ENCODE peak calls at places on chromosome 6, in eight cellular contexts. One of them, this sample, is unnamed.

GRCh38 chr6:34358389-34358906 is 34.0 kb downstream of the NUDT3 start:
- DNase-seq in HepG2: no peak
- DNase-seq in A549: no peak
- DNase-seq in HL-60: no peak
- DNase-seq in HCT116: no peak
- DNase-seq in GM23338: no peak
- DNase-seq in GM12878: no peak
- DNase-seq in K562: no peak
- DNase-seq in this sample: no peak

GRCh38 chr6:14713008-14713452 is 532.8 kb upstream of the JARID2 start:
- DNase-seq in HCT116: no peak
- DNase-seq in GM23338: no peak
- DNase-seq in HL-60: no peak
- DNase-seq in A549: peak
- DNase-seq in HepG2: no peak
- DNase-seq in GM12878: no peak
- DNase-seq in K562: no peak
- DNase-seq in this sample: no peak

GRCh38 chr6:159692303-159693127 is 526 bp downstream of the SOD2 start:
- DNase-seq in GM23338: peak
- DNase-seq in HCT116: no peak
- DNase-seq in A549: peak
- DNase-seq in GM12878: no peak
- DNase-seq in HL-60: peak
- DNase-seq in HepG2: peak
- DNase-seq in K562: peak
- DNase-seq in this sample: no peak

GRCh38 chr6:84224251-84224650 is 3.2 kb downstream of the CEP162 start:
- DNase-seq in GM12878: no peak
- DNase-seq in K562: no peak
- DNase-seq in HL-60: no peak
- DNase-seq in A549: no peak
- DNase-seq in HepG2: no peak
- DNase-seq in HCT116: no peak
- DNase-seq in GM23338: no peak
- DNase-seq in this sample: no peak

GRCh38 chr6:85669735-85670194 is 27.1 kb upstream of the SYNCRIP start:
- DNase-seq in HCT116: no peak
- DNase-seq in A549: no peak
- DNase-seq in GM12878: peak
- DNase-seq in HepG2: no peak
- DNase-seq in HL-60: peak
- DNase-seq in GM23338: peak
- DNase-seq in K562: no peak
- DNase-seq in this sample: no peak

GRCh38 chr6:73515204-73516101 is 5.4 kb downstream of the EEF1A1 start:
- DNase-seq in HepG2: peak
- DNase-seq in HCT116: no peak
- DNase-seq in K562: peak
- DNase-seq in GM12878: no peak
- DNase-seq in A549: peak
- DNase-seq in GM23338: peak
- DNase-seq in HL-60: peak
- DNase-seq in this sample: no peak

GRCh38 chr6:16420715-16421461 is 182.5 kb downstream of the GMPR start:
- DNase-seq in GM23338: peak
- DNase-seq in K562: no peak
- DNase-seq in GM12878: peak
- DNase-seq in HL-60: no peak
- DNase-seq in A549: no peak
- DNase-seq in HCT116: no peak
- DNase-seq in HepG2: no peak
- DNase-seq in this sample: no peak

GRCh38 chr6:36660771-36661471 is 17.6 kb upstream of the CDKN1A start:
- DNase-seq in GM23338: peak
- DNase-seq in HL-60: no peak
- DNase-seq in K562: peak
- DNase-seq in HepG2: no peak
- DNase-seq in A549: no peak
- DNase-seq in GM12878: no peak
- DNase-seq in HCT116: no peak
- DNase-seq in this sample: no peak

GRCh38 chr6:89655122-89655521 is 16.6 kb upstream of the LYRM2 start:
- DNase-seq in HepG2: no peak
- DNase-seq in K562: no peak
- DNase-seq in GM23338: no peak
- DNase-seq in HL-60: no peak
- DNase-seq in A549: no peak
- DNase-seq in GM12878: no peak
- DNase-seq in HCT116: no peak
- DNase-seq in this sample: no peak

GRCh38 chr6:89160693-89161092 is 14.8 kb downstream of the PM20D2 start:
- DNase-seq in GM12878: no peak
- DNase-seq in K562: no peak
- DNase-seq in HL-60: no peak
- DNase-seq in GM23338: no peak
- DNase-seq in HCT116: no peak
- DNase-seq in A549: no peak
- DNase-seq in HepG2: no peak
- DNase-seq in this sample: no peak

GRCh38 chr6:72530152-72530551 is 91.7 kb upstream of the KCNQ5 start:
- DNase-seq in A549: no peak
- DNase-seq in GM12878: no peak
- DNase-seq in HepG2: no peak
- DNase-seq in HL-60: no peak
- DNase-seq in K562: no peak
- DNase-seq in GM23338: no peak
- DNase-seq in HCT116: no peak
- DNase-seq in this sample: no peak

GRCh38 chr6:125300992-125301434 is 754 bp downstream of the HDDC2 start:
- DNase-seq in K562: no peak
- DNase-seq in HepG2: no peak
- DNase-seq in GM23338: peak
- DNase-seq in HL-60: peak
- DNase-seq in HCT116: no peak
- DNase-seq in A549: no peak
- DNase-seq in GM12878: no peak
- DNase-seq in this sample: no peak

GRCh38 chr6:62615366-62616015 is 329.5 kb upstream of the KHDRBS2 start:
- DNase-seq in HepG2: peak
- DNase-seq in K562: no peak
- DNase-seq in A549: no peak
- DNase-seq in GM23338: peak
- DNase-seq in HL-60: no peak
- DNase-seq in GM12878: no peak
- DNase-seq in HCT116: no peak
- DNase-seq in this sample: no peak

GRCh38 chr6:170086639-170087420 is 204.0 kb downstream of the DLL1 start:
- DNase-seq in HepG2: no peak
- DNase-seq in GM12878: no peak
- DNase-seq in A549: no peak
- DNase-seq in HL-60: no peak
- DNase-seq in HCT116: no peak
- DNase-seq in K562: no peak
- DNase-seq in GM23338: no peak
- DNase-seq in this sample: no peak

GRCh38 chr6:43914272-43915147 is 144.5 kb downstream of the VEGFA start:
- DNase-seq in GM23338: no peak
- DNase-seq in HepG2: no peak
- DNase-seq in A549: no peak
- DNase-seq in GM12878: no peak
- DNase-seq in HCT116: no peak
- DNase-seq in HL-60: no peak
- DNase-seq in K562: no peak
- DNase-seq in this sample: no peak

GRCh38 chr6:106466211-106466610 is 105.7 kb downstream of the CRYBG1 start:
- DNase-seq in HL-60: no peak
- DNase-seq in A549: no peak
- DNase-seq in GM12878: no peak
- DNase-seq in K562: no peak
- DNase-seq in GM23338: no peak
- DNase-seq in HCT116: no peak
- DNase-seq in HepG2: no peak
- DNase-seq in this sample: no peak

GRCh38 chr6:15441215-15441868 is 195.5 kb downstream of the JARID2 start:
- DNase-seq in GM23338: peak
- DNase-seq in HL-60: peak
- DNase-seq in HCT116: peak
- DNase-seq in HepG2: peak
- DNase-seq in A549: peak
- DNase-seq in GM12878: no peak
- DNase-seq in K562: peak
- DNase-seq in this sample: peak

GRCh38 chr6:143323729-143324465 is 126.6 kb downstream of the ADAT2 start:
- DNase-seq in K562: no peak
- DNase-seq in GM23338: no peak
- DNase-seq in A549: no peak
- DNase-seq in HL-60: peak
- DNase-seq in HCT116: no peak
- DNase-seq in GM12878: no peak
- DNase-seq in HepG2: no peak
- DNase-seq in this sample: no peak

GRCh38 chr6:72748759-72749158 is 126.9 kb downstream of the KCNQ5 start:
- DNase-seq in HepG2: no peak
- DNase-seq in GM12878: no peak
- DNase-seq in A549: peak
- DNase-seq in K562: no peak
- DNase-seq in GM23338: no peak
- DNase-seq in HCT116: no peak
- DNase-seq in HL-60: no peak
- DNase-seq in this sample: no peak

GRCh38 chr6:15129872-15130271 is 116.0 kb upstream of the JARID2 start:
- DNase-seq in GM12878: no peak
- DNase-seq in A549: no peak
- DNase-seq in HL-60: no peak
- DNase-seq in HCT116: no peak
- DNase-seq in K562: no peak
- DNase-seq in GM23338: peak
- DNase-seq in HepG2: no peak
- DNase-seq in this sample: no peak

DNA sequence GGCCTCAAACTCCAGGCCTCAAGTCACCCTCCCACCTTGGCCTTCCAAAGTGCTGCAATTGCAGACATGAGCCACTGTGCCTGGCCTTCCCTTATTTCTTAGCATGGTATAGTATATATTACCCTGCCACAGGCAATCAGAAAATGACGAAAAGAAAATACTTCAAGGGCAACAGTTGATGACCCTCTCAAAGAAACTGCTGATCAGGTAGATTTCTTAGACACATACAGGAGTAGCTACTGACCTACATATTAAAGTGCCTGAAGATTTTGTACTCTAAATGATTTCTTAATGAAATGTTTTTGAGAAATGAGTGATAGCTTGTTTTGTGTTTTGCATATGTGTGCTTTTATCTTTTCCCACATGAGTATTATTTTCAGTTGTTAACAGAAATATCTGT is 4.6 kb downstream of the SLC35F1 start:
- DNase-seq in HepG2: no peak
- DNase-seq in A549: no peak
- DNase-seq in K562: no peak
- DNase-seq in GM23338: no peak
- DNase-seq in GM12878: no peak
- DNase-seq in HL-60: no peak
- DNase-seq in HCT116: no peak
- DNase-seq in this sample: no peak
- TF ChIP-seq REST in HepG2: no peak
- TF ChIP-seq REST in A549: no peak
- TF ChIP-seq REST in K562: no peak
- TF ChIP-seq REST in GM23338: no peak
- TF ChIP-seq REST in GM12878: no peak
- TF ChIP-seq REST in HL-60: no peak
- TF ChIP-seq REST in HCT116: no peak
- TF ChIP-seq REST in this sample: no peak

GRCh38 chr6:133952815-133953633 is at the start of gene TBPL1:
- DNase-seq in GM12878: peak
- DNase-seq in A549: peak
- DNase-seq in K562: peak
- DNase-seq in HCT116: peak
- DNase-seq in HepG2: peak
- DNase-seq in GM23338: peak
- DNase-seq in HL-60: peak
- DNase-seq in this sample: peak
- H3K27ac ChIP-seq in GM12878: peak
- H3K27ac ChIP-seq in A549: peak
- H3K27ac ChIP-seq in K562: peak
- H3K27ac ChIP-seq in HCT116: peak
- H3K27ac ChIP-seq in HepG2: peak
- H3K27ac ChIP-seq in GM23338: peak
- H3K27ac ChIP-seq in HL-60: peak
- H3K27ac ChIP-seq in this sample: peak

DNA sequence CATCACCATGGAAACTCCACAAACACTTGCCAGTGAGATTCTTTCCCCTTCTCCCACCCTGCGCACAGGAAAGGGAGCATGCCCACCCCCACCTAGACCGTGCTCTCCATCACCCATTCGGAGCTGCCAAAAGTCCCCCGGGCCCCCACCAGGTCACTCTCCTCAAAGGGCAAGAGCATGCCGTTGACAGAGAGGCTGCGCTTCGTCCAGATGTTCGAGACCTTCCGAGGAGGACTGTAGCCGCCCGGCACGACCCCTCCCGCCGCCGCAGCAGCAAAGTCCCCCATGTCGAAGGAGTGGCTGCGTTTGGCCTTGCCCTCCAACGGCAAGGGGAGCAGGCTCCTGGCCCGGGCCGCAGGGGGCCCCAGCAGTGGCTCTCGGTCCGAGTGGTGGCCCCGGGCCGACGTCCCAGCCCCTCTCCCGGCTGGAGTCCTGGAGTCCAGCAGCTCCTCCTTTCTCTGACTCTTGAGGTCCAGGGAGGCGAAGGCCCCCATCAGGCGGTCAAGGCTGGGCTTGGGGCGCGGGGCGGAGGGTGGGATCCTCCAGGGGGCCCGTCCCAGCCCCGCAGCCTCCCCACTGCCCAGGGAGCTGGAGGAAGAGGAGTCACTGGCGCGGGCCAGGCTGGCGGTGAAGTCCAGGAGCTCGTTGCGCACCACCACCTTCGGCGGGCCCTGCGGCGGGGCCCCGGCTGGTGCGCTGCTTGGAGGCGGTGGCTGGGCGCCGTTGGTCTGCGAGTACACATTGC is 195.1 kb downstream of the LRFN2 start:
- DNase-seq in HL-60: no peak
- DNase-seq in GM23338: no peak
- DNase-seq in HCT116: no peak
- DNase-seq in A549: no peak
- DNase-seq in K562: no peak
- DNase-seq in GM12878: no peak
- DNase-seq in HepG2: no peak
- DNase-seq in this sample: no peak
- TF ChIP-seq REST in HL-60: no peak
- TF ChIP-seq REST in GM23338: no peak
- TF ChIP-seq REST in HCT116: no peak
- TF ChIP-seq REST in A549: no peak
- TF ChIP-seq REST in K562: no peak
- TF ChIP-seq REST in GM12878: no peak
- TF ChIP-seq REST in HepG2: no peak
- TF ChIP-seq REST in this sample: no peak

DNA sequence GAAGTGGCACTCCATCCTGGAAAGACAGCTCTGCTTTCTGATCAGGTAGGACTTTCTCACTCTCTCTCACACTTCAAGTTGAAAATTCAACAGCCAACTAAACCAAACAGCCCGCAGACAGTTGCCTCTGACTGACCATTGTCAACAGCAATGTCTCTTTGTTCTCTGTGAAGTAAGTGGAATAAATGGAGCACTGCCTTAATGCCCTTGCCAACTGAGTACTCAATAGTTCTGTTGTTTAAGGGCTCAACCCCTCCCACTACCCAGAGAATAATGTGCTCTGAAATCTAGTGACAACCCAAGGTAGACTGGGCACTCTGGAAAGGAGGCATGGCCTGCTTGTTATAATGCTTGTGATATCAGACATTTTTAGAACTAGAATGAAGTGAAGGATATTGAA is 16.8 kb upstream of the BCLAF1 start:
- DNase-seq in GM23338: no peak
- DNase-seq in HL-60: no peak
- DNase-seq in A549: no peak
- DNase-seq in HCT116: no peak
- DNase-seq in K562: no peak
- DNase-seq in HepG2: no peak
- DNase-seq in GM12878: no peak
- DNase-seq in this sample: no peak
- H3K27ac ChIP-seq in GM23338: no peak
- H3K27ac ChIP-seq in HL-60: no peak
- H3K27ac ChIP-seq in A549: no peak
- H3K27ac ChIP-seq in HCT116: no peak
- H3K27ac ChIP-seq in K562: no peak
- H3K27ac ChIP-seq in HepG2: no peak
- H3K27ac ChIP-seq in GM12878: no peak
- H3K27ac ChIP-seq in this sample: no peak

This sample was measured in Panc1.